ENCODE peak calls at places on chromosomes 11 and 22, in eight cellular contexts. One of them, this sample, is unnamed.
A peak's percentile ranks its signal among the peaks of the same experiment; 100 is the strongest.

GRCh38 chr11:76562541-76562940 is 108.0 kb downstream of the LRRC32 start:
- DNase-seq in astrocyte of the cerebellum: no peak
- DNase-seq in HepG2: no peak
- DNase-seq in astrocyte of the spinal cord: no peak
- DNase-seq in GM12878: no peak
- DNase-seq in heart right ventricle: no peak
- DNase-seq in AG09309: no peak
- DNase-seq in AG04450: no peak
- DNase-seq in this sample: no peak

GRCh38 chr11:11407065-11407737 is 54.2 kb upstream of the CSNK2A3 start:
- DNase-seq in astrocyte of the cerebellum: no peak
- DNase-seq in HepG2: no peak
- DNase-seq in astrocyte of the spinal cord: no peak
- DNase-seq in GM12878: no peak
- DNase-seq in heart right ventricle: peak; percentile 71
- DNase-seq in AG09309: no peak
- DNase-seq in AG04450: no peak
- DNase-seq in this sample: no peak

GRCh38 chr11:29518389-29519174 is 498.2 kb downstream of the KCNA4 start:
- DNase-seq in astrocyte of the cerebellum: no peak
- DNase-seq in HepG2: no peak
- DNase-seq in astrocyte of the spinal cord: no peak
- DNase-seq in GM12878: no peak
- DNase-seq in heart right ventricle: no peak
- DNase-seq in AG09309: no peak
- DNase-seq in AG04450: no peak
- DNase-seq in this sample: no peak

GRCh38 chr22:27022741-27023373 is 365.5 kb downstream of the MIAT start:
- DNase-seq in astrocyte of the cerebellum: no peak
- DNase-seq in HepG2: no peak
- DNase-seq in astrocyte of the spinal cord: no peak
- DNase-seq in GM12878: no peak
- DNase-seq in heart right ventricle: no peak
- DNase-seq in AG09309: no peak
- DNase-seq in AG04450: no peak
- DNase-seq in this sample: no peak

GRCh38 chr11:76783901-76784813 is 1.0 kb downstream of the TSKU start:
- DNase-seq in astrocyte of the cerebellum: no peak
- DNase-seq in HepG2: peak; percentile 79
- DNase-seq in astrocyte of the spinal cord: peak; percentile 85
- DNase-seq in GM12878: no peak
- DNase-seq in heart right ventricle: peak; percentile 46
- DNase-seq in AG09309: no peak
- DNase-seq in AG04450: no peak
- DNase-seq in this sample: no peak

GRCh38 chr11:69355346-69355940 is 61.5 kb downstream of the MYEOV start:
- DNase-seq in astrocyte of the cerebellum: no peak
- DNase-seq in HepG2: no peak
- DNase-seq in astrocyte of the spinal cord: no peak
- DNase-seq in GM12878: no peak
- DNase-seq in heart right ventricle: no peak
- DNase-seq in AG09309: no peak
- DNase-seq in AG04450: no peak
- DNase-seq in this sample: no peak

GRCh38 chr22:25153961-25154685 is 45.5 kb upstream of the CRYBB3 start:
- DNase-seq in astrocyte of the cerebellum: peak; percentile 45
- DNase-seq in HepG2: peak; percentile 36
- DNase-seq in astrocyte of the spinal cord: peak; percentile 62
- DNase-seq in GM12878: no peak
- DNase-seq in heart right ventricle: peak; percentile 76
- DNase-seq in AG09309: no peak
- DNase-seq in AG04450: no peak
- DNase-seq in this sample: no peak

GRCh38 chr11:123145220-123145619 is 49.8 kb downstream of the CLMP start:
- DNase-seq in astrocyte of the cerebellum: no peak
- DNase-seq in HepG2: peak; percentile 67
- DNase-seq in astrocyte of the spinal cord: peak; percentile 62
- DNase-seq in GM12878: no peak
- DNase-seq in heart right ventricle: no peak
- DNase-seq in AG09309: no peak
- DNase-seq in AG04450: no peak
- DNase-seq in this sample: no peak

GRCh38 chr11:117392979-117393378 is 65.3 kb downstream of the CEP164 start:
- DNase-seq in astrocyte of the cerebellum: no peak
- DNase-seq in HepG2: no peak
- DNase-seq in astrocyte of the spinal cord: no peak
- DNase-seq in GM12878: no peak
- DNase-seq in heart right ventricle: no peak
- DNase-seq in AG09309: no peak
- DNase-seq in AG04450: no peak
- DNase-seq in this sample: no peak

GRCh38 chr11:64206457-64207246 is at the start of gene FERMT3:
- DNase-seq in astrocyte of the cerebellum: no peak
- DNase-seq in HepG2: no peak
- DNase-seq in astrocyte of the spinal cord: no peak
- DNase-seq in GM12878: peak; percentile 41
- DNase-seq in heart right ventricle: peak; percentile 61
- DNase-seq in AG09309: no peak
- DNase-seq in AG04450: no peak
- DNase-seq in this sample: no peak

GRCh38 chr11:47715082-47715669 is at the start of gene AGBL2:
- DNase-seq in astrocyte of the cerebellum: peak; percentile 6
- DNase-seq in HepG2: peak; percentile 68
- DNase-seq in astrocyte of the spinal cord: peak; percentile 53
- DNase-seq in GM12878: peak; percentile 25
- DNase-seq in heart right ventricle: peak; percentile 76
- DNase-seq in AG09309: no peak
- DNase-seq in AG04450: peak; percentile 21
- DNase-seq in this sample: peak; percentile 40

GRCh38 chr11:67611704-67612587 is 5.2 kb downstream of the NDUFV1 start:
- DNase-seq in astrocyte of the cerebellum: no peak
- DNase-seq in HepG2: no peak
- DNase-seq in astrocyte of the spinal cord: no peak
- DNase-seq in GM12878: no peak
- DNase-seq in heart right ventricle: no peak
- DNase-seq in AG09309: no peak
- DNase-seq in AG04450: no peak
- DNase-seq in this sample: no peak

GRCh38 chr11:126465573-126466287 is 110.2 kb downstream of the ST3GAL4 start:
- DNase-seq in astrocyte of the cerebellum: no peak
- DNase-seq in HepG2: no peak
- DNase-seq in astrocyte of the spinal cord: no peak
- DNase-seq in GM12878: peak; percentile 53
- DNase-seq in heart right ventricle: no peak
- DNase-seq in AG09309: no peak
- DNase-seq in AG04450: no peak
- DNase-seq in this sample: peak; percentile 46

GRCh38 chr11:44699497-44699896 is 27.3 kb upstream of the TSPAN18 start:
- DNase-seq in astrocyte of the cerebellum: no peak
- DNase-seq in HepG2: no peak
- DNase-seq in astrocyte of the spinal cord: no peak
- DNase-seq in GM12878: no peak
- DNase-seq in heart right ventricle: peak; percentile 16
- DNase-seq in AG09309: no peak
- DNase-seq in AG04450: no peak
- DNase-seq in this sample: no peak

GRCh38 chr22:49324527-49325491 is 502.9 kb downstream of the BRD1 start:
- DNase-seq in astrocyte of the cerebellum: no peak
- DNase-seq in HepG2: no peak
- DNase-seq in astrocyte of the spinal cord: no peak
- DNase-seq in GM12878: no peak
- DNase-seq in heart right ventricle: no peak
- DNase-seq in AG09309: no peak
- DNase-seq in AG04450: no peak
- DNase-seq in this sample: no peak

GRCh38 chr11:43545610-43546009 is 134.9 kb upstream of the HSD17B12 start:
- DNase-seq in astrocyte of the cerebellum: no peak
- DNase-seq in HepG2: no peak
- DNase-seq in astrocyte of the spinal cord: no peak
- DNase-seq in GM12878: no peak
- DNase-seq in heart right ventricle: no peak
- DNase-seq in AG09309: no peak
- DNase-seq in AG04450: no peak
- DNase-seq in this sample: no peak

GRCh38 chr11:20112291-20113146 is 47.8 kb downstream of the DBX1 start:
- DNase-seq in astrocyte of the cerebellum: peak; percentile 86
- DNase-seq in HepG2: no peak
- DNase-seq in astrocyte of the spinal cord: peak; percentile 98
- DNase-seq in GM12878: no peak
- DNase-seq in heart right ventricle: peak; percentile 76
- DNase-seq in AG09309: peak; percentile 84
- DNase-seq in AG04450: peak; percentile 77
- DNase-seq in this sample: no peak

DNA sequence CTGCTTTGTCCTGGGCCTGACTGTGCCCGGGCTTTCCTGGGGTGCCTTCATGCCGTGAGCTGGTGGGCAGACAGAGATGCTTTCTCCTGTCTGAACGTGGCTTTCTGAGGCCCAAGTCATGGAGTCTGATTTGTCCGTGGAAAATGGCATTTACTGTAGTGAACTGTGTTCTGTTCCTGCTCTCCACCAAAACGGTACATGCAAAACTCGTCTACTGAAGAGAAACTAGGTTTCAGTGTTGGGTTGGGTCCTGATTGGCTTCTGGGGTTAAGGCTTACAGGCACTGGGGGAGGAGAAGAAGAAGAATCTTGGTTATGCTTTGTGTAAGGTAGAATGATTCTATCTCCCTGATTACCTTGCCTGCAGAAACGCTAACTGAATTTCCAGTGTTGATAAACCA is 541.7 kb downstream of the NTM start:
- DNase-seq in astrocyte of the cerebellum: no peak
- DNase-seq in HepG2: no peak
- DNase-seq in astrocyte of the spinal cord: peak; percentile 40
- DNase-seq in GM12878: no peak
- DNase-seq in heart right ventricle: no peak
- DNase-seq in AG09309: no peak
- DNase-seq in AG04450: no peak
- DNase-seq in this sample: no peak
- H3K4me3 ChIP-seq in astrocyte of the cerebellum: peak overlapping the region; percentile 90
- H3K4me3 ChIP-seq in HepG2: no peak overlapping the region
- H3K4me3 ChIP-seq in astrocyte of the spinal cord: peak overlapping the region; percentile 93
- H3K4me3 ChIP-seq in GM12878: no peak overlapping the region
- H3K4me3 ChIP-seq in heart right ventricle: no peak overlapping the region
- H3K4me3 ChIP-seq in AG09309: peak overlapping the region; percentile 87
- H3K4me3 ChIP-seq in AG04450: peak overlapping the region; percentile 88
- H3K4me3 ChIP-seq in this sample: no peak overlapping the region

DNA sequence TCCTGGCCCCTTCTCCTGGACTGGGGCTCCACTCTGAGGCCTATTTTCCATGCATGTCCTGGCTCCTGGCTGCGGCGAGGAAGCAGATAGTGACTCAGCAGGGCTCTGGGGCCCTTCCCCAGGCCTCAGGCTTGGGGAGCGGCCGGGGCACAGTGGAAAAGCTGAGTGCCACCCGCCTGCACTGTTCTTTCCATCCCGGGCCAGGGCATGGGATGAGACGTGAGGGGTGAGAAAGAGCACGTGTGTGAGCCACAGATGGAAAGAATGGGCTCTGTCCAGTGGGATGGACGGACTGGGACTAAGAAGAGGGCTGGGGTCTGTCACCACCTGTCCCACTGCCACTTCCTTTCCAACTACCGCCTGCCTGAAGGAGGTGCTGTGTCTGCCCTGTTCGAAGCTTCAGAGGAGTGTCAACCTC is 12.8 kb downstream of the SLC37A2 start:
- DNase-seq in astrocyte of the cerebellum: no peak
- DNase-seq in HepG2: no peak
- DNase-seq in astrocyte of the spinal cord: no peak
- DNase-seq in GM12878: no peak
- DNase-seq in heart right ventricle: no peak
- DNase-seq in AG09309: no peak
- DNase-seq in AG04450: no peak
- DNase-seq in this sample: no peak
- TF ChIP-seq CTCF in astrocyte of the cerebellum: no peak
- TF ChIP-seq CTCF in HepG2: no peak
- TF ChIP-seq CTCF in astrocyte of the spinal cord: no peak
- TF ChIP-seq CTCF in GM12878: no peak
- TF ChIP-seq CTCF in heart right ventricle: no peak
- TF ChIP-seq CTCF in AG09309: no peak
- TF ChIP-seq CTCF in AG04450: no peak
- TF ChIP-seq CTCF in this sample: peak; percentile 11

DNA sequence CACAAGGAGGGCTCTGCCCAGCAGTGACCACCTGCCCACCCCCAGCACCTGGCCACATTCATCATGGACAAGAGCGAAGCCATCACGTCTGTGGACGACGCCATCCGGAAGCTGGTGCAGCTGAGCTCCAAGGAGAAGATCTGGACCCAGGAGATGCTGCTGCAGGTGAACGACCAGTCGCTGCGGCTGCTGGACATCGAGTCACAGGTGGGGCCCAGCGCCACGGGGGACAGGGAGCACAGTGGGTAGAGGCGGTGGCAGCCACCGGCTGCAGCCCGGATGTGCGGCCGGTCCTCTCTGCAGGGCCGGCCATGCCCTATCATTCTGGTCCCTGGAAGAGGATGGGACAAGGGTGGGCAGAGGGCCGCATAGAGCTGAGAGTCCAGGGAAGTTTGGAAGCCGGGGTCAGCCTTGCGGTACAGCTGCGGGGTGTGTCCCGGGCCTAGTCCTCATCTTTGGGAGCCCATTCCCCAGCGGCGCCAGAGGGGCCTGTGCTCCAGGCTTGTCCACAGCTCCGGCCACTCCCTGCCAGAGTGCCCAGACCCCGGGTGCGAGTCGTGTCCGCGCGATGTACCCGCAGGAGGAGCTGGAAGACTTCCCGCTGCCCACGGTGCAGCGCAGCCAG is 14.1 kb downstream of the EPS8L2 start:
- DNase-seq in astrocyte of the cerebellum: no peak
- DNase-seq in HepG2: no peak
- DNase-seq in astrocyte of the spinal cord: no peak
- DNase-seq in GM12878: no peak
- DNase-seq in heart right ventricle: no peak
- DNase-seq in AG09309: no peak
- DNase-seq in AG04450: no peak
- DNase-seq in this sample: no peak
- H3K4me3 ChIP-seq in astrocyte of the cerebellum: no peak overlapping the region
- H3K4me3 ChIP-seq in HepG2: no peak overlapping the region
- H3K4me3 ChIP-seq in astrocyte of the spinal cord: no peak overlapping the region
- H3K4me3 ChIP-seq in GM12878: no peak overlapping the region
- H3K4me3 ChIP-seq in heart right ventricle: peak overlapping the region; percentile 22
- H3K4me3 ChIP-seq in AG09309: no peak overlapping the region
- H3K4me3 ChIP-seq in AG04450: no peak overlapping the region
- H3K4me3 ChIP-seq in this sample: no peak overlapping the region

DNA sequence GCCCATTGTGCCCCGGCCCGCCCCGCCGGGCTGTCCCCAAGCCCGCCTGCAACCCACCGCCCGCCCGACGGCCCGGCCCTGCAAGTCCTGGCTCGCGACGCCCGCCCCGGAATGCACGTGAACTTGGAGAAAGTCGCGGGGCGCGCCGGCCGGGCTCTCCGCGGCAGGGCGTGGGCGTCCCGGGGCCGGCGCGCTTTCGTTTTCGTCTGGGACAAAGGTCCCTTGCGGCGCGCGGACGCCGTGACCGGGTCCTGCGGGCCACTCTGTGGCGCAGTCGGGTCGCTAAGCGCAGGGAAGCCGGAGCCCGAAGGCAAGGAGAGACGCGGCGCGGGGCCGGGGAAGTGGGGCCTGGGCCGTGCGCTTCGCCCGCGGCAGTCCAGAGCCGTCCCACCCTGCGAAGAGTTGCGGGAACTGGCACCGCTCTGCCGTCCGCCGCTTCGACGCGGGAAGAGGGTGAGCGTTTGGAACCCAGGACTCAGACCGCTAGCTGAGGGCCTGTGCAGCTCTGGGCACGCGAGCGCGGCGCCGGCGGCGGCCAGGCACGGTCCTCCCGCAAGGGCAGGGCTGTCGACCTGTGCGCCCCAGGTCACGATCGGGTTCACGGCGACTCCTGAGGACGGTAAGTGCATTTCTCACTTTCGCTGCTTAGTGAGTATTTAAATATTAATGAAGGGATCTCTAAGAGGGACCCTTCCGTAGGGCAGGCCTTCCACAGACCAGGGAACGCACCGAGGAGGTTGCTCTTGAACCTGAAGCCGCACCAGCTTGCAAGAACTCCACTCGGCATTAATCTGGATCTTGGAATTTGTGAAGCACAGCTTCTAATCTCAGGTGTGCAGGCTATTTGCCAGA is 78.1 kb upstream of the PPARA start:
- DNase-seq in astrocyte of the cerebellum: no peak
- DNase-seq in HepG2: no peak
- DNase-seq in astrocyte of the spinal cord: peak; percentile 57
- DNase-seq in GM12878: no peak
- DNase-seq in heart right ventricle: peak; percentile 58
- DNase-seq in AG09309: no peak
- DNase-seq in AG04450: no peak
- DNase-seq in this sample: no peak
- TF ChIP-seq CTCF in astrocyte of the cerebellum: no peak
- TF ChIP-seq CTCF in HepG2: no peak
- TF ChIP-seq CTCF in astrocyte of the spinal cord: no peak
- TF ChIP-seq CTCF in GM12878: no peak
- TF ChIP-seq CTCF in heart right ventricle: no peak
- TF ChIP-seq CTCF in AG09309: no peak
- TF ChIP-seq CTCF in AG04450: no peak
- TF ChIP-seq CTCF in this sample: no peak